ENCODE peak calls at places on chromosomes 6 and 20, in six cellular contexts. K is bronchial epithelial cell; B is cardiac fibroblast; X is GM19239; R is activated CD8-positive, alpha-beta memory T cell treated with anti-CD3 and anti-CD28 coated beads, Interleukin-2, amount 10 ng/mL, durations not matched to agents 7 days and 5 days; L is activated CD4-positive, alpha-beta T cell treated with anti-CD3 and anti-CD28 coated beads, Interleukin-2, amount 10 ng/mL, durations not matched to agents 7 days and 5 days. F is an unnamed sample.

GRCh38 chr6:39088331-39088730 is 26.7 kb downstream of the SAYSD1 start:
- DNase-seq in R (peak), X (no peak), B (peak), K (peak), L (no peak), F (no peak)

GRCh38 chr6:159633196-159633595 is 59.8 kb downstream of the SOD2 start:
- DNase-seq in B (peak), K (peak), X (no peak), R (no peak), L (no peak), F (peak)

GRCh38 chr6:57257911-57258541 is 35.9 kb upstream of the RAB23 start:
- DNase-seq in L (no peak), X (no peak), K (no peak), B (peak), R (no peak), F (no peak)

GRCh38 chr20:20837574-20838021 is 125.2 kb upstream of the RALGAPA2 start:
- DNase-seq in K (peak), X (no peak), L (peak), B (peak), R (peak), F (peak)

GRCh38 chr20:24665196-24665595 is 195.8 kb downstream of the SYNDIG1 start:
- DNase-seq in K (no peak), R (no peak), B (no peak), L (no peak), X (no peak), F (no peak)

GRCh38 chr20:1943267-1944002 is 48.2 kb downstream of the SIRPA start:
- DNase-seq in R (no peak), L (no peak), K (peak), B (peak), X (no peak), F (no peak)

GRCh38 chr6:116287668-116288282 is 8.0 kb upstream of the TSPYL1 start:
- DNase-seq in R (no peak), L (no peak), X (no peak), B (peak), K (peak), F (peak)

GRCh38 chr6:114271405-114271804 is 71.4 kb downstream of the HS3ST5 start:
- DNase-seq in R (no peak), K (no peak), L (no peak), B (no peak), X (no peak), F (no peak)

GRCh38 chr6:3798211-3798909 is 46.8 kb upstream of the PXDC1 start:
- DNase-seq in K (no peak), L (no peak), X (no peak), B (no peak), R (no peak), F (no peak)

GRCh38 chr20:50347568-50347981 is 156.9 kb downstream of the CEBPB start:
- DNase-seq in B (no peak), X (no peak), K (no peak), L (no peak), R (no peak), F (no peak)

GRCh38 chr20:57499676-57500075 is 25.3 kb downstream of the CTCFL start:
- DNase-seq in K (peak), X (no peak), R (no peak), B (no peak), L (no peak), F (no peak)

F was measured in Jurkat, Clone E6-1.